ENCODE peak calls at places on chromosomes 7 and 10, in seven cellular contexts. K is H1, O is GM12892, C is K562, A is SK-N-SH, N is GM12878, S is HepG2. G is an unnamed sample.

GRCh38 chr7:99395616-99396327 is 12.6 kb downstream of the PDAP1 start:
- DNase-seq in K (no peak), O (no peak), C (no peak), A (no peak), N (no peak), S (no peak), G (no peak)

GRCh38 chr7:3558410-3558809 is 257.4 kb downstream of the SDK1 start:
- DNase-seq in K (no peak), O (no peak), C (no peak), A (peak; percentile 86), N (no peak), S (no peak), G (no peak)

GRCh38 chr10:92204238-92204637 is 86.6 kb downstream of the CPEB3 start:
- DNase-seq in K (no peak), O (no peak), C (no peak), A (no peak), N (no peak), S (no peak), G (no peak)

GRCh38 chr10:86167762-86168128 is 198.8 kb downstream of the GRID1 start:
- DNase-seq in K (no peak), O (no peak), C (no peak), A (no peak), N (no peak), S (no peak), G (no peak)

GRCh38 chr7:134174797-134175261 is 47.7 kb downstream of the LRGUK start:
- DNase-seq in K (no peak), O (no peak), C (peak; percentile 79), A (no peak), N (peak; percentile 38), S (peak; percentile 10), G (peak; percentile 25)

GRCh38 chr7:18873674-18874341 is 243.6 kb downstream of the TWIST1 start:
- DNase-seq in K (no peak), O (no peak), C (no peak), A (peak; percentile 19), N (no peak), S (no peak), G (no peak)

GRCh38 chr7:84529480-84530205 is 335.1 kb upstream of the SEMA3A start:
- DNase-seq in K (no peak), O (no peak), C (no peak), A (peak; percentile 7), N (no peak), S (no peak), G (no peak)

GRCh38 chr10:117226813-117227451 is 14.0 kb upstream of the SLC18A2 start:
- DNase-seq in K (peak; percentile 65), O (no peak), C (peak; percentile 71), A (peak; percentile 61), N (no peak), S (peak; percentile 31), G (no peak)

GRCh38 chr7:26440993-26441636 is 149.5 kb downstream of the SNX10 start:
- DNase-seq in K (no peak), O (no peak), C (no peak), A (no peak), N (no peak), S (peak; percentile 14), G (no peak)

GRCh38 chr10:49080071-49080470 is 35.3 kb downstream of the VSTM4 start:
- DNase-seq in K (no peak), O (no peak), C (no peak), A (no peak), N (no peak), S (no peak), G (no peak)

GRCh38 chr10:116665541-116666125 is 44.9 kb downstream of the PNLIPRP2 start:
- DNase-seq in K (peak; percentile 42), O (no peak), C (no peak), A (no peak), N (no peak), S (peak; percentile 83), G (no peak)

GRCh38 chr10:47022311-47023131 is 111.3 kb downstream of the PTPN20 start:
- DNase-seq in K (peak; percentile 31), O (no peak), C (no peak), A (no peak), N (no peak), S (no peak), G (no peak)

GRCh38 chr7:24227603-24228359 is 56.2 kb upstream of the NPY start:
- DNase-seq in K (no peak), O (peak; percentile 13), C (no peak), A (peak; percentile 75), N (peak; percentile 40), S (no peak), G (no peak)

GRCh38 chr7:85737426-85737825 is 550.6 kb upstream of the SEMA3D start:
- DNase-seq in K (no peak), O (no peak), C (no peak), A (no peak), N (no peak), S (no peak), G (no peak)

GRCh38 chr10:84416245-84416555 is 87.8 kb downstream of the CCSER2 start:
- DNase-seq in K (no peak), O (no peak), C (no peak), A (no peak), N (no peak), S (no peak), G (no peak)

GRCh38 chr7:130593033-130593432 is 75.5 kb downstream of the COPG2 start:
- DNase-seq in K (no peak), O (no peak), C (no peak), A (no peak), N (no peak), S (no peak), G (no peak)

GRCh38 chr10:68877482-68877881 is 23.6 kb upstream of the DDX50 start:
- DNase-seq in K (no peak), O (no peak), C (no peak), A (no peak), N (no peak), S (no peak), G (no peak)

GRCh38 chr7:70301673-70302072 is 703.4 kb downstream of the AUTS2 start:
- DNase-seq in K (no peak), O (no peak), C (no peak), A (no peak), N (no peak), S (no peak), G (no peak)

GRCh38 chr7:150896562-150897209 is 44.4 kb downstream of the AOC1 start:
- DNase-seq in K (no peak), O (no peak), C (peak; percentile 8), A (no peak), N (no peak), S (no peak), G (no peak)

GRCh38 chr7:85104432-85105205 is 82.2 kb downstream of the SEMA3D start:
- DNase-seq in K (no peak), O (no peak), C (no peak), A (no peak), N (no peak), S (no peak), G (no peak)

GRCh38 chr7:149598721-149599308 is 101.2 kb upstream of the ZNF746 start:
- DNase-seq in K (peak; percentile 56), O (peak; percentile 29), C (peak; percentile 56), A (peak; percentile 51), N (no peak), S (peak; percentile 7), G (peak; percentile 25)
- TF ChIP-seq POLR2AphosphoS5 in K (no peak), O (no peak), C (no peak), A (no peak), N (no peak), S (no peak), G (no peak)

GRCh38 chr10:52652431-52653220 is 120.0 kb downstream of the MBL2 start:
- DNase-seq in K (no peak), O (no peak), C (no peak), A (no peak), N (no peak), S (no peak), G (no peak)
- TF ChIP-seq TAF1 in K (no peak), O (no peak), C (no peak), A (no peak), N (no peak), S (no peak), G (no peak)

GRCh38 chr10:102497545-102497944 is 5.0 kb downstream of the ACTR1A start:
- DNase-seq in K (no peak), O (no peak), C (no peak), A (no peak), N (no peak), S (no peak), G (no peak)

GRCh38 chr10:102492344-102492939 is 10.1 kb downstream of the ACTR1A start:
- DNase-seq in K (no peak), O (no peak), C (no peak), A (no peak), N (no peak), S (no peak), G (no peak)

GRCh38 chr10:102493771-102494170 is 8.7 kb downstream of the ACTR1A start:
- DNase-seq in K (no peak), O (no peak), C (no peak), A (no peak), N (no peak), S (no peak), G (no peak)

GRCh38 chr10:102491136-102491535 is 11.4 kb downstream of the ACTR1A start:
- DNase-seq in K (no peak), O (no peak), C (no peak), A (no peak), N (no peak), S (no peak), G (no peak)

GRCh38 chr10:102492983-102493382 is 9.5 kb downstream of the ACTR1A start:
- DNase-seq in K (no peak), O (no peak), C (no peak), A (no peak), N (no peak), S (no peak), G (no peak)
- TF ChIP-seq POLR2AphosphoS5 in K (no peak), O (no peak), C (no peak), A (no peak), N (no peak), S (no peak), G (no peak)

DNA sequence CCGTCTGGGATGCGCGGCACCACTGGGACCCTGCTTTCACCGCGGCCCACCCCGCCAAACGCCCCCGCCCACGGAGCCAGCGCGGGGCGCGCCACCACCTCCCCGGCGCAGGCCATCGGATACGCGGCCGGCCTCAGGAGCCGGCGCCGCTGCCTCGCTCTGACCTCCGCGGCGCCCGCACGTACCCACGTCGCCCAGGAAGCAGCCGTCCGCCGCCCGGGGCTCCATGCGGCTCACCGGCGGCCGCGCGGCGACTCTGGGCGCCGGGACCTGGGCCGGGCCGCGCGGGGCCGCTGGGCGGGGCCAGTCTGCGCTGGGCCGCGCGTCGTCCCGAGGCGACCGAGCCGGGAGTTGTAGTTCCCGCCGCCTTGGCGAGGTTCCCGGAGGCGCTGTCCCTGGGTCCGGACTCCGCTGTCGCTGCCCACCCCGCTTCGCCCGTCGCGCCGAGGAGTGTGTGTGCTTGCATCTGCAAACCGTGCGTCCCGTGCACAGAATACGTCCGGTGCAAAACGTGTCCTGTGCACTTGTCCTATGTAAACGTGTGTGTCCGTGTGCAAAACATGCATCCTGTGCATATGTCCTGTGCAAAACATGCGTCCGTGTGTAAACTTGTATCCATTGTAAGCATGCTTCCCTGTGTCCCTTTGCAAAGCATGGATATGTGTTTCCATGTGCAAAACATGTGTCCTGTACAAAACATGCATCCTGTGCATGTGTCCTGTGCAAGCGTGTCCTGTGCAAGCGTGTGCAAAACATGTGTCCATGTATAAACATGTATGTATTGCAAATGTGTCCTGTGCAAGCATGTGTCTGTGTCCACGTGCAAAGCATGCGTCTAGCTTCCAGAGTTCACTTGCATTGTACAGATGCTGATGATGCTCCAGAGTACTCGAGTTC is at the start of gene ASB13:
- DNase-seq in K (peak; percentile 82), O (no peak), C (peak; percentile 84), A (peak; percentile 93), N (no peak), S (peak; percentile 54), G (no peak)
- TF ChIP-seq TAF1 in K (peak; percentile 75), O (no peak), C (peak; percentile 59), A (peak; percentile 8), N (no peak), S (peak; percentile 9), G (no peak)